ENCODE peak calls at places on chromosomes 4 and X, in four cellular contexts. One of them, this sample, is unnamed.

GRCh38 chr4:73687414-73687813 is 53.0 kb upstream of the CXCL8 start:
- DNase-seq in thyroid gland: no peak
- DNase-seq in uterus: no peak
- DNase-seq in A549: no peak
- DNase-seq in this sample: no peak

GRCh38 chr4:36322921-36323354 is 41.5 kb downstream of the DTHD1 start:
- DNase-seq in thyroid gland: no peak
- DNase-seq in uterus: no peak
- DNase-seq in A549: no peak
- DNase-seq in this sample: no peak

GRCh38 chr4:128525939-128526630 is 238.5 kb upstream of the PGRMC2 start:
- DNase-seq in thyroid gland: no peak
- DNase-seq in uterus: no peak
- DNase-seq in A549: no peak
- DNase-seq in this sample: peak; percentile 37

GRCh38 chrX:48539345-48540014 is at the start of gene TBC1D25:
- DNase-seq in thyroid gland: peak; percentile 98
- DNase-seq in uterus: peak; percentile 95
- DNase-seq in A549: peak; percentile 90
- DNase-seq in this sample: peak; percentile 97

GRCh38 chr4:173442223-173442932 is 43.5 kb upstream of the SCRG1 start:
- DNase-seq in thyroid gland: no peak
- DNase-seq in uterus: no peak
- DNase-seq in A549: no peak
- DNase-seq in this sample: no peak

GRCh38 chrX:50211510-50211909 is 6.9 kb downstream of the CCNB3 start:
- DNase-seq in thyroid gland: no peak
- DNase-seq in uterus: no peak
- DNase-seq in A549: no peak
- DNase-seq in this sample: no peak

GRCh38 chrX:149950681-149951080 is 12.4 kb upstream of the EOLA2 start:
- DNase-seq in thyroid gland: peak; percentile 8
- DNase-seq in uterus: no peak
- DNase-seq in A549: peak; percentile 40
- DNase-seq in this sample: peak; percentile 27

GRCh38 chr4:156169011-156169410 is 215.3 kb upstream of the CTSO start:
- DNase-seq in thyroid gland: peak; percentile 12
- DNase-seq in uterus: peak; percentile 58
- DNase-seq in A549: no peak
- DNase-seq in this sample: no peak

GRCh38 chr4:129164243-129164642 is 68.3 kb downstream of the C4orf33 start:
- DNase-seq in thyroid gland: no peak
- DNase-seq in uterus: no peak
- DNase-seq in A549: no peak
- DNase-seq in this sample: no peak

GRCh38 chrX:107135076-107135964 is 16.7 kb upstream of the RBM41 start:
- DNase-seq in thyroid gland: no peak
- DNase-seq in uterus: no peak
- DNase-seq in A549: peak; percentile 26
- DNase-seq in this sample: no peak

GRCh38 chr4:151882072-151882803 is 121.4 kb upstream of the GATB start:
- DNase-seq in thyroid gland: no peak
- DNase-seq in uterus: no peak
- DNase-seq in A549: no peak
- DNase-seq in this sample: no peak

GRCh38 chrX:28124416-28124815 is 143.2 kb upstream of the DCAF8L1 start:
- DNase-seq in thyroid gland: no peak
- DNase-seq in uterus: no peak
- DNase-seq in A549: no peak
- DNase-seq in this sample: no peak

GRCh38 chr4:70938087-70938486 is 35.9 kb downstream of the MOB1B start:
- DNase-seq in thyroid gland: no peak
- DNase-seq in uterus: no peak
- DNase-seq in A549: no peak
- DNase-seq in this sample: no peak

GRCh38 chrX:15881498-15881897 is 26.9 kb upstream of the AP1S2 start:
- DNase-seq in thyroid gland: no peak
- DNase-seq in uterus: no peak
- DNase-seq in A549: no peak
- DNase-seq in this sample: no peak

GRCh38 chr4:142440093-142440492 is 406.0 kb downstream of the INPP4B start:
- DNase-seq in thyroid gland: no peak
- DNase-seq in uterus: no peak
- DNase-seq in A549: no peak
- DNase-seq in this sample: no peak

GRCh38 chr4:142446965-142447474 is 399.1 kb downstream of the INPP4B start:
- DNase-seq in thyroid gland: no peak
- DNase-seq in uterus: no peak
- DNase-seq in A549: no peak
- DNase-seq in this sample: no peak

DNA sequence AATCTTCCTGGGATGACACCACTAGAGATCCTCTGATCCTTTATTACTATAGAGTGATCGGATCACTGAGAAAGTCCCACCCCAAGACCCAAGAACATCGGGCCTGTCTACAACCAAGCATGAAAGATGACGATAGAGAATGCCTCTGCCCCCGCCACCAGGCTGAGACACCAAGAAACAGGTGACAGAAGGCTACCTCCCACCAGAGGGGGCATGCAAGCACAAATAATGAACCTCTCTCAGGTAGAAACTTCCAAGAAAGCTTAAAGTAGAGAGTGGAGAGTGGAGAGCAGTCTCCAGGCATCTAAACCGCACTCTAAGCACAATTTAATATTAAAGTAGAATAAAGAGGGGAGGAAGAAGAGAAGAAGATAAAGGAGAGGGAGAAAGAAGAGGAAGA is 402.6 kb downstream of the INPP4B start:
- DNase-seq in thyroid gland: no peak
- DNase-seq in uterus: no peak
- DNase-seq in A549: no peak
- DNase-seq in this sample: no peak
- TF ChIP-seq CTCF in thyroid gland: no peak
- TF ChIP-seq CTCF in uterus: no peak
- TF ChIP-seq CTCF in A549: no peak
- TF ChIP-seq CTCF in this sample: no peak

DNA sequence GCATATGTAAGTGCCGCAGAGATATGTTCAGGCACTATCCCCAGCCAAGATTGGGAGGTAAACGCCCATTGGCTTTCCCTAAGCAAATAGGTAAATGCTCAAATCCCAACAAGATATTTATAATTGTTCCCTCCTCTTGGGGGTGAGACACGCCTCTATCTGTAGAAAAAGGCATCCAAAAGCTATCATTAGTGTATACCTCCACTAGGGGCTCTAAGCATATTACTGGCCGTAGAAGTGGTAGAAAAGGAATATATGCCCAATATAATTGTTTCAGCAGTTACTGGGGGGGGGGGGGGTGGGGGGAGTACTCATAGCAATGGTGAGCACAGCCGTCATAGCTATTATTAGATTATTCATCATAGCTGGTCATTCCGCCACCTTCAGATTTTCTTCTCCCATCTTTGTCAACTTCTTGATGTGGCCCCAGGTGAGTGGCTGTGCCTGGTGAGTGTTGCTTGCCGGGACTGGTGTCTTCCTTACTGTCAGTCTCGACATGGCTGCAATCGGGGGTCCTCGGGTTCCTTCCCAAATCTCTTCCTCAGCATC is 53.3 kb upstream of the WDR1 start:
- DNase-seq in thyroid gland: no peak
- DNase-seq in uterus: no peak
- DNase-seq in A549: no peak
- DNase-seq in this sample: no peak
- TF ChIP-seq POLR2A in thyroid gland: no peak
- TF ChIP-seq POLR2A in uterus: no peak
- TF ChIP-seq POLR2A in A549: no peak
- TF ChIP-seq POLR2A in this sample: no peak

GRCh38 chr4:15341022-15341732 is 86.7 kb upstream of the C1QTNF7 start:
- DNase-seq in thyroid gland: no peak
- DNase-seq in uterus: no peak
- DNase-seq in A549: no peak
- DNase-seq in this sample: no peak
- H3K27ac ChIP-seq in thyroid gland: no peak overlapping the region
- H3K27ac ChIP-seq in uterus: peak overlapping the region; percentile 73
- H3K27ac ChIP-seq in A549: no peak overlapping the region
- H3K27ac ChIP-seq in this sample: no peak overlapping the region

GRCh38 chr4:23225024-23225423 is 532.3 kb downstream of the GBA3 start:
- DNase-seq in thyroid gland: no peak
- DNase-seq in uterus: no peak
- DNase-seq in A549: no peak
- DNase-seq in this sample: no peak

GRCh38 chr4:23225564-23225963 is 532.8 kb downstream of the GBA3 start:
- DNase-seq in thyroid gland: no peak
- DNase-seq in uterus: no peak
- DNase-seq in A549: no peak
- DNase-seq in this sample: no peak

DNA sequence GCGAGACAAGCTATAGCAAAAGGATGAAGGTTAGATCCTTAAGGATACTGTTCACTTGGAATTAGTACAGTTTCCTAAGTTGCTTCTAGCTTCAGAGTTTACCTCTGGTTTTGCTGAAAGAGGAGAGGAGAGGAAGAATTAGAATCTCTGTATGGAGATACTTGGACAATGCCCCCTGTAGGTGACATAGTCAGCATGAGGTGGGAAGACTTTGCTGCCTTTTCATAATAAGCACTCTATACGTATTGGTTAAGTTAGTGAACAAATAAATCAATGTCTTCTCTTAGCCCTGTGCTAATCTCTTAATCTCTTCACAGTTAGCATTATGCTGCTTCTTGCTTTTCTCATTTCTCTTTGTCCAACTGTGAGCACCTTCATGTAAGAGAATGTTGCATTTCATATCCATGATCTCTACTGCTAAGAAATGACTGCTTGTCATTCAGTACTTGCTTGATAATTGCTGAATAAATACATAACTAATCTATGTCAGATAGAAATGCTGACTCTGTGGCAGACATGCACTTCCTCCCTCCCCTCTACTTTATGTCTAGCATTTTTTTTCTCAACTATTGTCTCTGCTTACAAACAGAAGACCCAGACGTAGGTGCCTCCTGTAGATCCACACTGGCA is 527.2 kb downstream of the GBA3 start:
- DNase-seq in thyroid gland: no peak
- DNase-seq in uterus: no peak
- DNase-seq in A549: no peak
- DNase-seq in this sample: no peak
- TF ChIP-seq CTCF in thyroid gland: no peak
- TF ChIP-seq CTCF in uterus: no peak
- TF ChIP-seq CTCF in A549: no peak
- TF ChIP-seq CTCF in this sample: no peak

GRCh38 chr4:39455486-39455885 is 3.2 kb downstream of the RPL9 start:
- DNase-seq in thyroid gland: no peak
- DNase-seq in uterus: no peak
- DNase-seq in A549: no peak
- DNase-seq in this sample: no peak

GRCh38 chr4:39456946-39457763 is 1.6 kb downstream of the RPL9 start:
- DNase-seq in thyroid gland: no peak
- DNase-seq in uterus: no peak
- DNase-seq in A549: no peak
- DNase-seq in this sample: no peak

GRCh38 chr4:39453738-39454137 is 5.0 kb downstream of the RPL9 start:
- DNase-seq in thyroid gland: no peak
- DNase-seq in uterus: no peak
- DNase-seq in A549: no peak
- DNase-seq in this sample: no peak

GRCh38 chr4:39452860-39453587 is 5.7 kb downstream of the RPL9 start:
- DNase-seq in thyroid gland: no peak
- DNase-seq in uterus: no peak
- DNase-seq in A549: no peak
- DNase-seq in this sample: no peak

DNA sequence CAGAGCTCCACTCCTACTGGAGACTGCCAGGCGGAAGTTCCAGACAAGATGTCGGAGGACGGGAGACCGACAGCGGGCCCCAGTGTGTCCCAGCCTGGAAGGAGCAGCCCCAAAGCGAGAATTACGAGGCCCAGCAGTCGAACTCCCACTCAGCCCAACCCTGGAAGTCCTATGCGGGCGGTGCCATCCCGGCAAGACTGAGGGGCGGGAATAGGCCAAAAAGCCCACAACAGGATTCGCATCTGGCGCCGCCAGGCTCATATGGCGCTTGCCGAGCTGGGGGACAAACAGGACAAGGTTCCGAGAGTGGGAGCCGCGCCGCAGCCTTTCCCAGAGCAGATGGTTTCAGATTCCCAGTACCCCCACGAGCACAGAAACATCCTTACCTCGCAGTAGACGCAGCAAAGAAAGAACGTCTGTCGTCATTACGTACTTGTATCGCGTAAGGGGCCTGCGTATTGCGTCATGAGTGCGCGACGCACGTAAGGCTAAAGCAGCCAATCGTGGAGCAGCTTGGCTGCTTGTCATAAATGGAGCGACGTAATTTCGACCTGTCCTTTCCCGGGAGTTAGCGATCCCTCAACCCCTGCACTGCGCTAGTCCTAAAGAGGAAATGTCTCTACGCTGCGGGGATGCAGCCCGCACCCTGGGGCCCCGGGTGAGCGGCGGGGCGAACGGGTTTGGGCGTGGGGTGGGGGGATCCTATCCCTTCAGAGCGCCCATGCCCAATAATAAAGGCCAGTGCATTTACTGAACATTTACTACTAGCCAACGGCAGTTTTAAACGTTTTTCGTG is at the start of the genes LIAS and RPL9:
- DNase-seq in thyroid gland: peak; percentile 95
- DNase-seq in uterus: peak; percentile 96
- DNase-seq in A549: peak; percentile 95
- DNase-seq in this sample: peak; percentile 99
- TF ChIP-seq POLR2A in thyroid gland: peak; percentile 70
- TF ChIP-seq POLR2A in uterus: peak; percentile 88
- TF ChIP-seq POLR2A in A549: peak; percentile 78
- TF ChIP-seq POLR2A in this sample: peak; percentile 97

GRCh38 chr4:15729910-15730533 is 27.2 kb downstream of the BST1 start:
- DNase-seq in thyroid gland: no peak
- DNase-seq in uterus: no peak
- DNase-seq in A549: peak; percentile 27
- DNase-seq in this sample: no peak
- H3K27ac ChIP-seq in thyroid gland: no peak overlapping the region
- H3K27ac ChIP-seq in uterus: no peak overlapping the region
- H3K27ac ChIP-seq in A549: no peak overlapping the region
- H3K27ac ChIP-seq in this sample: no peak overlapping the region

GRCh38 chrX:155966876-155967275 is 30.6 kb upstream of the IL9R start:
- DNase-seq in thyroid gland: peak; percentile 25
- DNase-seq in uterus: no peak
- DNase-seq in A549: peak; percentile 22
- DNase-seq in this sample: no peak
- TF ChIP-seq CTCF in thyroid gland: no peak
- TF ChIP-seq CTCF in uterus: no peak
- TF ChIP-seq CTCF in A549: peak; percentile 61
- TF ChIP-seq CTCF in this sample: no peak

GRCh38 chrX:155612312-155613224 is at the start of gene TMLHE:
- DNase-seq in thyroid gland: peak; percentile 73
- DNase-seq in uterus: peak; percentile 55
- DNase-seq in A549: peak; percentile 46
- DNase-seq in this sample: peak; percentile 51
- TF ChIP-seq POLR2A in thyroid gland: no peak
- TF ChIP-seq POLR2A in uterus: no peak
- TF ChIP-seq POLR2A in A549: peak; percentile 57
- TF ChIP-seq POLR2A in this sample: no peak

GRCh38 chrX:100731441-100732281 is at the start of gene SYTL4:
- DNase-seq in thyroid gland: peak; percentile 42
- DNase-seq in uterus: peak; percentile 66
- DNase-seq in A549: peak; percentile 49
- DNase-seq in this sample: peak; percentile 57
- H3K27ac ChIP-seq in thyroid gland: peak within 1 kb of the TSS; percentile 56
- H3K27ac ChIP-seq in uterus: peak within 1 kb of the TSS; percentile 91
- H3K27ac ChIP-seq in A549: peak within 1 kb of the TSS; percentile 69
- H3K27ac ChIP-seq in this sample: peak within 1 kb of the TSS; percentile 73